ENCODE peak calls at places on chromosomes 12 and 14, in ten cellular contexts. W is suprapubic skin, E is AG04450, D is uterus, B is astrocyte, Z is body of pancreas, J is K562, Q is dorsolateral prefrontal cortex, O is breast epithelium, L is tibial nerve. Y is an unnamed sample. For H3K27me3, the result is how much of the 10 kb centered on the place peaks cover.

GRCh38 chr14:64417042-64417770 is 29.1 kb downstream of the MTHFD1 start:
- DNase-seq in W (no peak), E (no peak), D (no peak), B (peak), Z (no peak), J (no peak), Q (no peak), O (no peak), L (no peak), Y (no peak)

GRCh38 chr12:2282321-2282720 is 229.5 kb downstream of the CACNA1C start:
- DNase-seq in W (no peak), E (no peak), D (peak), B (no peak), Z (no peak), J (no peak), Q (no peak), O (no peak), L (no peak), Y (peak)

GRCh38 chr14:55556929-55557623 is 22.9 kb upstream of the KTN1 start:
- DNase-seq in W (peak), E (peak), D (peak), B (peak), Z (peak), J (no peak), Q (no peak), O (peak), L (no peak), Y (peak)

GRCh38 chr14:90539496-90539775 is 142.6 kb downstream of the CALM1 start:
- DNase-seq in W (no peak), E (no peak), D (no peak), B (no peak), Z (no peak), J (no peak), Q (no peak), O (no peak), L (no peak), Y (no peak)

GRCh38 chr14:100675664-100676063 is 51.0 kb upstream of the DLK1 start:
- DNase-seq in W (no peak), E (no peak), D (no peak), B (no peak), Z (no peak), J (no peak), Q (no peak), O (no peak), L (no peak), Y (no peak)

GRCh38 chr12:111413442-111414086 is 7.8 kb downstream of the SH2B3 start:
- DNase-seq in W (no peak), E (no peak), D (no peak), B (peak), Z (no peak), J (no peak), Q (no peak), O (no peak), L (no peak), Y (no peak)

GRCh38 chr14:64713677-64714076 is 9.5 kb downstream of the PLEKHG3 start:
- DNase-seq in W (no peak), E (no peak), D (no peak), B (no peak), Z (no peak), J (no peak), Q (no peak), O (no peak), L (no peak), Y (no peak)

GRCh38 chr14:96016761-96017160 is 22.4 kb upstream of the C14orf132 start:
- DNase-seq in W (no peak), E (no peak), D (no peak), B (no peak), Z (no peak), J (no peak), Q (no peak), O (no peak), L (no peak), Y (peak)

GRCh38 chr14:64757601-64758000 is 53.4 kb downstream of the PLEKHG3 start:
- DNase-seq in W (peak), E (no peak), D (no peak), B (no peak), Z (no peak), J (no peak), Q (no peak), O (no peak), L (no peak), Y (no peak)

GRCh38 chr12:93804392-93805179 is 127.4 kb downstream of the CRADD start:
- DNase-seq in W (no peak), E (no peak), D (no peak), B (peak), Z (no peak), J (no peak), Q (no peak), O (no peak), L (no peak), Y (no peak)

GRCh38 chr14:45038865-45039264 is 45.1 kb upstream of the PRPF39 start:
- DNase-seq in W (no peak), E (no peak), D (no peak), B (no peak), Z (no peak), J (no peak), Q (no peak), O (no peak), L (no peak), Y (no peak)

GRCh38 chr12:125075-125474 is 58.5 kb downstream of the IQSEC3 start:
- DNase-seq in W (no peak), E (no peak), D (no peak), B (no peak), Z (no peak), J (no peak), Q (no peak), O (no peak), L (no peak), Y (no peak)

GRCh38 chr14:62445570-62445969 is 599.7 kb downstream of the KCNH5 start:
- DNase-seq in W (no peak), E (no peak), D (no peak), B (no peak), Z (no peak), J (no peak), Q (no peak), O (no peak), L (no peak), Y (no peak)

GRCh38 chr14:92325835-92326234 is 2.9 kb downstream of the SLC24A4 start:
- DNase-seq in W (no peak), E (no peak), D (no peak), B (no peak), Z (no peak), J (no peak), Q (no peak), O (no peak), L (no peak), Y (no peak)

GRCh38 chr14:92322516-92322915 is 449 bp upstream of the SLC24A4 start:
- DNase-seq in W (no peak), E (no peak), D (no peak), B (no peak), Z (no peak), J (no peak), Q (no peak), O (no peak), L (no peak), Y (no peak)

GRCh38 chr14:92323916-92324818 is 1.2 kb downstream of the SLC24A4 start:
- DNase-seq in W (no peak), E (no peak), D (no peak), B (no peak), Z (no peak), J (no peak), Q (no peak), O (no peak), L (no peak), Y (no peak)

GRCh38 chr14:92321701-92322100 is 1.3 kb upstream of the SLC24A4 start:
- DNase-seq in W (no peak), E (no peak), D (no peak), B (no peak), Z (no peak), J (no peak), Q (no peak), O (no peak), L (no peak), Y (no peak)

DNA sequence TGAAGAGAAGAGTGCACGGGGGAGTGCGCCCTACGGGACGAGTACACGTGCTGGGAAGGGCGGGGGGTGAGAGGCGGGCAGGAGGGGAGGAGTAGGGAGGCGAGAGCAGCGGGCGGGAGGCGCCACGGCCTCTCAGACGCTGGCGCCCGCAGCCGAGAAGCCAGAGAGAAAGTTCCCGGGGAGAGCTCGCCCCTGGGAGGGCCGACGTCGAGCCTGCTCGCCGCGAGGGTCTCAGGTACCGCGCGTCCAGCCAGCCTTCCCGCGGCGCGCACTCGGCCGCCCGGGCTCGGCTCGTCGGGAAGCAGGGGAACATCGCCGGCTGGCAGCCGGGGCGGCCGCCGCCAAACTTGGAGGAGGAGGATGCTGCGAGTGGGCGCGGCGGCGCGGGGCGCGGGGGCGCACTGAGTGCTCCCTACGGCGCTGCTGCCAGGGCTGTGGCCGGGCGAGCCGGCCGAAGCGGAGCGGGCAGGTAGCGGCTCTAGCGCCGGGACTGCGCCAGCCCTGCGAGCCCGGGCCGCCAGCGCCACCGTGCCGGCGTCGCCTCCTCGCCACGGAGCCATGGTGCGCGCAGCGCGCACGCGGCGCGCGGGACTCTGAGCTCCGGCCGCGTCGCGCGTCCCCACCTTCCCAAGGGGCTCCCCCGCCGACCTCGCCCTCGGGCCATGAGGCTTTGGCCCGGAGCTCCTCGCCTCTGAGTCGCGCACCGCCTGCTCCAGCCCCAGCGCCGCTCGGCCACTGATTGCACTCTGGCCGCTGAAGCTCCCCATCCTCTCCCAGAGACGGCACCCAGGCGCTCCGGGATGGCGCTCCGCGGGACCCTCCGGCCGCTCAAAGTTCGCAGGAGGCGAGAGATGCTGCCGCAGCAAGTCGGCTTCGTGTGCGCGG is at the start of gene SLC24A4:
- DNase-seq in W (no peak), E (no peak), D (no peak), B (no peak), Z (no peak), J (no peak), Q (no peak), O (no peak), L (no peak), Y (peak)
- H3K27me3 ChIP-seq in W (half or more), E (half or more), D (under half), B (under half), Z (under half), J (under half), Q (under half), O (half or more), L (under half), Y (under half)

GRCh38 chr14:92336363-92336762 is 13.4 kb downstream of the SLC24A4 start:
- DNase-seq in W (no peak), E (no peak), D (no peak), B (no peak), Z (no peak), J (no peak), Q (no peak), O (no peak), L (no peak), Y (no peak)
- H3K27me3 ChIP-seq in W (under half), E (under half), D (under half), B (under half), Z (under half), J (under half), Q (under half), O (under half), L (under half), Y (under half)

DNA sequence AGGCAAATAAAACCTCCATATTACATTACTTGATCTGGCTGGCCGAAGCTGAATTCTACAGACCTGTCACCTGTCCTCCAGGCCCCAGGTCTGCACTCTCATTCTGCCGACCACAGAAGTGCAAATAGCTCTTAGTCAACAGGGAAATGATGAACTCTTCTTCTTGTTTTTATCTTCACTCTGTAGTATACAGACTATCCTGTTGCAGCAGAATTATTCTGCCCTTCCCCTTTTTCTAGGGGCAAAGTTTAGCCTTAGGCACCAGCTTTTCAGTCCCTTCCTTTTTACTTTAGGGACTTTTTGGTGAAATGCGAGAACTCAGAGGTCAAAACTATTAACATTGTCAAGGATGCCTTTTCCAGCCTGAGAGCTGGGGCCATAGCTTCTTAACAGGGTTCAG is 229.6 kb upstream of the EGLN3 start:
- DNase-seq in W (no peak), E (no peak), D (no peak), B (no peak), Z (no peak), J (no peak), Q (no peak), O (peak), L (no peak), Y (no peak)
- H3K27me3 ChIP-seq in W (under half), E (under half), D (under half), B (under half), Z (under half), J (under half), Q (under half), O (under half), L (under half), Y (under half)

GRCh38 chr12:117359029-117359845 is 2.2 kb downstream of the NOS1 start:
- DNase-seq in W (no peak), E (no peak), D (no peak), B (no peak), Z (no peak), J (no peak), Q (no peak), O (no peak), L (no peak), Y (no peak)
- H3K27me3 ChIP-seq in W (half or more), E (under half), D (under half), B (under half), Z (under half), J (under half), Q (under half), O (half or more), L (under half), Y (half or more)

Y was measured in upper lobe of right lung.